ENCODE peak calls at places on chromosomes 7 and 10, in nine cellular contexts. P is GDM1; L is T-helper 17 cell; B is stimulated activated naive CD8-positive, alpha-beta T cell treated with anti-CD3 and anti-CD28 coated beads, Interleukin-15, Interleukin-2, amounts not matched to agents 100 U/mL and 50 U/mL, for 24 hours; R is tibial artery; K is HCEC 1CT; J is Ammon's horn; X is amniotic stem cell; E is SHP77. A is an unnamed sample.

GRCh38 chr10:114647545-114648138 is 10.4 kb downstream of the ABLIM1 start:
- DNase-seq in P (no peak), L (no peak), B (no peak), R (no peak), K (no peak), J (no peak), X (no peak), E (no peak), A (no peak)

GRCh38 chr7:41459623-41460256 is 243.2 kb downstream of the INHBA start:
- DNase-seq in P (no peak), L (no peak), B (no peak), R (no peak), K (no peak), J (peak), X (no peak), E (no peak), A (no peak)

GRCh38 chr10:8181496-8182174 is 127.1 kb downstream of the GATA3 start:
- DNase-seq in P (no peak), L (no peak), B (no peak), R (no peak), K (no peak), J (no peak), X (no peak), E (no peak), A (no peak)

GRCh38 chr7:105906690-105907089 is 30.3 kb upstream of the ATXN7L1 start:
- DNase-seq in P (no peak), L (no peak), B (no peak), R (no peak), K (no peak), J (no peak), X (no peak), E (no peak), A (peak)

GRCh38 chr7:14717711-14718304 is 184.7 kb downstream of the DGKB start:
- DNase-seq in P (no peak), L (no peak), B (no peak), R (no peak), K (peak), J (no peak), X (no peak), E (peak), A (peak)

GRCh38 chr7:15652776-15653290 is 33.6 kb downstream of the MEOX2 start:
- DNase-seq in P (no peak), L (no peak), B (no peak), R (no peak), K (peak), J (no peak), X (no peak), E (no peak), A (no peak)

GRCh38 chr10:125982256-125982948 is 86.0 kb downstream of the FANK1 start:
- DNase-seq in P (peak), L (no peak), B (peak), R (no peak), K (peak), J (peak), X (peak), E (peak), A (peak)

GRCh38 chr7:113404245-113404644 is 285.9 kb upstream of the SMIM30 start:
- DNase-seq in P (no peak), L (no peak), B (no peak), R (no peak), K (peak), J (no peak), X (no peak), E (no peak), A (no peak)

GRCh38 chr7:46168671-46169383 is 247.8 kb upstream of the IGFBP3 start:
- DNase-seq in P (no peak), L (no peak), B (no peak), R (no peak), K (no peak), J (no peak), X (no peak), E (no peak), A (no peak)

GRCh38 chr7:82413237-82413636 is 30.3 kb downstream of the CACNA2D1 start:
- DNase-seq in P (no peak), L (no peak), B (no peak), R (no peak), K (no peak), J (no peak), X (no peak), E (no peak), A (no peak)

GRCh38 chr7:50682573-50682972 is 100.1 kb downstream of the GRB10 start:
- DNase-seq in P (no peak), L (no peak), B (no peak), R (no peak), K (no peak), J (no peak), X (no peak), E (no peak), A (no peak)

GRCh38 chr10:23099816-23100215 is 4.4 kb downstream of the MSRB2 start:
- DNase-seq in P (no peak), L (no peak), B (no peak), R (no peak), K (no peak), J (no peak), X (no peak), E (no peak), A (no peak)

GRCh38 chr10:17756557-17757208 is 4.7 kb downstream of the TMEM236 start:
- DNase-seq in P (no peak), L (no peak), B (no peak), R (no peak), K (no peak), J (no peak), X (no peak), E (peak), A (no peak)

GRCh38 chr7:70193514-70193913 is 595.2 kb downstream of the AUTS2 start:
- DNase-seq in P (no peak), L (no peak), B (no peak), R (no peak), K (no peak), J (no peak), X (no peak), E (no peak), A (no peak)

GRCh38 chr10:15344876-15345285 is 26.2 kb downstream of the FAM171A1 start:
- DNase-seq in P (no peak), L (no peak), B (no peak), R (no peak), K (no peak), J (peak), X (no peak), E (peak), A (peak)

GRCh38 chr10:109040622-109041021 is 882.7 kb downstream of the XPNPEP1 start:
- DNase-seq in P (no peak), L (no peak), B (no peak), R (no peak), K (no peak), J (no peak), X (no peak), E (no peak), A (no peak)

GRCh38 chr10:44479306-44479705 is 94.4 kb upstream of the CXCL12 start:
- DNase-seq in P (no peak), L (no peak), B (no peak), R (no peak), K (no peak), J (peak), X (no peak), E (no peak), A (peak)

GRCh38 chr7:4712371-4713182 is 30.5 kb downstream of the FOXK1 start:
- DNase-seq in P (no peak), L (no peak), B (no peak), R (no peak), K (no peak), J (peak), X (no peak), E (peak), A (no peak)

GRCh38 chr10:63331586-63331985 is 134.2 kb downstream of the JMJD1C start:
- DNase-seq in P (no peak), L (no peak), B (no peak), R (no peak), K (no peak), J (no peak), X (no peak), E (no peak), A (no peak)

GRCh38 chr7:12917801-12918200 is 230.4 kb downstream of the ARL4A start:
- DNase-seq in P (no peak), L (no peak), B (no peak), R (no peak), K (no peak), J (no peak), X (no peak), E (no peak), A (no peak)

GRCh38 chr7:35571596-35572240 is 123.2 kb downstream of the HERPUD2 start:
- DNase-seq in P (peak), L (no peak), B (no peak), R (no peak), K (no peak), J (peak), X (no peak), E (no peak), A (no peak)

GRCh38 chr10:122847782-122848604 is 2.3 kb upstream of the CUZD1 start:
- DNase-seq in P (no peak), L (no peak), B (no peak), R (no peak), K (no peak), J (no peak), X (no peak), E (peak), A (no peak)

GRCh38 chr10:4023997-4024396 is 239.0 kb upstream of the KLF6 start:
- DNase-seq in P (no peak), L (no peak), B (no peak), R (no peak), K (no peak), J (no peak), X (no peak), E (no peak), A (no peak)

GRCh38 chr10:69728335-69728861 is 73.3 kb upstream of the COL13A1 start:
- DNase-seq in P (no peak), L (no peak), B (no peak), R (no peak), K (no peak), J (no peak), X (no peak), E (no peak), A (no peak)

GRCh38 chr10:114389429-114389828 is 14.9 kb downstream of the AFAP1L2 start:
- DNase-seq in P (no peak), L (no peak), B (no peak), R (no peak), K (peak), J (no peak), X (no peak), E (no peak), A (no peak)

GRCh38 chr10:132103116-132103910 is 37.6 kb downstream of the JAKMIP3 start:
- DNase-seq in P (no peak), L (no peak), B (no peak), R (no peak), K (no peak), J (peak), X (no peak), E (no peak), A (no peak)

GRCh38 chr10:103021897-103022286 is 103.8 kb downstream of the CNNM2 start:
- DNase-seq in P (no peak), L (no peak), B (no peak), R (peak), K (peak), J (no peak), X (no peak), E (no peak), A (no peak)

GRCh38 chr10:13816195-13816926 is 229.6 kb downstream of the PRPF18 start:
- DNase-seq in P (no peak), L (no peak), B (no peak), R (peak), K (peak), J (peak), X (no peak), E (no peak), A (peak)

GRCh38 chr10:47418966-47419365 is 34.9 kb upstream of the ZNF488 start:
- DNase-seq in P (no peak), L (no peak), B (no peak), R (peak), K (no peak), J (no peak), X (no peak), E (no peak), A (no peak)

GRCh38 chr10:14602807-14603538 is 171.7 kb downstream of the FAM107B start:
- DNase-seq in P (no peak), L (no peak), B (no peak), R (no peak), K (no peak), J (no peak), X (no peak), E (no peak), A (no peak)

GRCh38 chr10:101489355-101489754 is 98.7 kb downstream of the POLL start:
- DNase-seq in P (no peak), L (no peak), B (no peak), R (no peak), K (peak), J (no peak), X (no peak), E (peak), A (no peak)

GRCh38 chr10:62637249-62638061 is 167.1 kb upstream of the ADO start:
- DNase-seq in P (peak), L (peak), B (peak), R (no peak), K (peak), J (peak), X (no peak), E (no peak), A (no peak)

GRCh38 chr7:101303102-101303701 is 18.4 kb downstream of the IFT22 start:
- DNase-seq in P (no peak), L (no peak), B (no peak), R (no peak), K (no peak), J (no peak), X (no peak), E (no peak), A (no peak)

GRCh38 chr7:16934947-16935742 is 53.4 kb upstream of the AGR3 start:
- DNase-seq in P (no peak), L (no peak), B (peak), R (no peak), K (no peak), J (no peak), X (no peak), E (no peak), A (no peak)

GRCh38 chr7:17437586-17437985 is 139.1 kb downstream of the AHR start:
- DNase-seq in P (no peak), L (no peak), B (no peak), R (no peak), K (no peak), J (no peak), X (no peak), E (no peak), A (no peak)

GRCh38 chr7:31053986-31054385 is 1.9 kb downstream of the ADCYAP1R1 start:
- DNase-seq in P (no peak), L (no peak), B (no peak), R (no peak), K (no peak), J (no peak), X (no peak), E (no peak), A (no peak)

GRCh38 chr10:3226960-3227724 is 54.6 kb upstream of the PITRM1 start:
- DNase-seq in P (no peak), L (no peak), B (no peak), R (no peak), K (peak), J (no peak), X (peak), E (no peak), A (no peak)

A was measured in midbrain.